ENCODE peak calls at places on chromosomes 13 and 19, in four cellular contexts. One of them, this sample, is unnamed.

GRCh38 chr19:5321851-5322681 is 18.5 kb downstream of the PTPRS start:
- DNase-seq in HT1080: no peak
- DNase-seq in mucosa of descending colon: no peak
- DNase-seq in frontal cortex: no peak
- DNase-seq in this sample: peak

GRCh38 chr13:105343134-105343806 is 1192.2 kb downstream of the EFNB2 start:
- DNase-seq in HT1080: peak
- DNase-seq in mucosa of descending colon: no peak
- DNase-seq in frontal cortex: no peak
- DNase-seq in this sample: no peak

GRCh38 chr19:17035842-17036424 is 9.3 kb upstream of the CPAMD8 start:
- DNase-seq in HT1080: peak
- DNase-seq in mucosa of descending colon: no peak
- DNase-seq in frontal cortex: no peak
- DNase-seq in this sample: peak

GRCh38 chr19:48806818-48807589 is 3.8 kb downstream of the BCAT2 start:
- DNase-seq in HT1080: no peak
- DNase-seq in mucosa of descending colon: peak
- DNase-seq in frontal cortex: no peak
- DNase-seq in this sample: peak

GRCh38 chr19:2047076-2047448 is 4.0 kb downstream of the MKNK2 start:
- DNase-seq in HT1080: no peak
- DNase-seq in mucosa of descending colon: no peak
- DNase-seq in frontal cortex: no peak
- DNase-seq in this sample: no peak

GRCh38 chr13:103965506-103966243 is 899.5 kb upstream of the SLC10A2 start:
- DNase-seq in HT1080: no peak
- DNase-seq in mucosa of descending colon: no peak
- DNase-seq in frontal cortex: no peak
- DNase-seq in this sample: no peak

GRCh38 chr13:74346960-74347359 is 212.8 kb upstream of the KLF12 start:
- DNase-seq in HT1080: no peak
- DNase-seq in mucosa of descending colon: no peak
- DNase-seq in frontal cortex: no peak
- DNase-seq in this sample: no peak

GRCh38 chr13:81487151-81487550 is 1146.2 kb upstream of the SPRY2 start:
- DNase-seq in HT1080: peak
- DNase-seq in mucosa of descending colon: no peak
- DNase-seq in frontal cortex: no peak
- DNase-seq in this sample: no peak

GRCh38 chr13:20412761-20413355 is 112.8 kb downstream of the CRYL1 start:
- DNase-seq in HT1080: no peak
- DNase-seq in mucosa of descending colon: no peak
- DNase-seq in frontal cortex: no peak
- DNase-seq in this sample: no peak

GRCh38 chr19:14072535-14073231 is at the start of gene MISP3:
- DNase-seq in HT1080: no peak
- DNase-seq in mucosa of descending colon: peak
- DNase-seq in frontal cortex: no peak
- DNase-seq in this sample: peak

GRCh38 chr19:18658366-18658855 is 21.6 kb downstream of the KLHL26 start:
- DNase-seq in HT1080: no peak
- DNase-seq in mucosa of descending colon: no peak
- DNase-seq in frontal cortex: no peak
- DNase-seq in this sample: no peak

This sample was measured in RPMI7951.